ENCODE peak calls at places on chromosome 4, in nine cellular contexts. One of them, this sample, is unnamed.
A peak's percentile ranks its signal among the peaks of the same experiment; 100 is the strongest.

GRCh38 chr4:13542577-13543042 is 1.7 kb downstream of the NKX3-2 start:
- DNase-seq in glutamatergic neuron: no peak
- DNase-seq in A172: no peak
- DNase-seq in kidney epithelial cell: no peak
- DNase-seq in lower leg skin: no peak
- DNase-seq in H9: no peak
- DNase-seq in left kidney: peak; percentile 37
- DNase-seq in tibial nerve: no peak
- DNase-seq in ACHN: no peak
- DNase-seq in this sample: no peak

GRCh38 chr4:153346031-153346430 is 1.5 kb downstream of the MND1 start:
- DNase-seq in glutamatergic neuron: no peak
- DNase-seq in A172: no peak
- DNase-seq in kidney epithelial cell: no peak
- DNase-seq in lower leg skin: no peak
- DNase-seq in H9: no peak
- DNase-seq in left kidney: no peak
- DNase-seq in tibial nerve: no peak
- DNase-seq in ACHN: no peak
- DNase-seq in this sample: no peak

GRCh38 chr4:32140636-32141035 is 1420.5 kb downstream of the PCDH7 start:
- DNase-seq in glutamatergic neuron: no peak
- DNase-seq in A172: peak; percentile 88
- DNase-seq in kidney epithelial cell: peak; percentile 83
- DNase-seq in lower leg skin: no peak
- DNase-seq in H9: no peak
- DNase-seq in left kidney: no peak
- DNase-seq in tibial nerve: no peak
- DNase-seq in ACHN: peak; percentile 9
- DNase-seq in this sample: no peak

GRCh38 chr4:89863533-89863932 is 26.6 kb upstream of the SNCA start:
- DNase-seq in glutamatergic neuron: no peak
- DNase-seq in A172: no peak
- DNase-seq in kidney epithelial cell: no peak
- DNase-seq in lower leg skin: no peak
- DNase-seq in H9: no peak
- DNase-seq in left kidney: no peak
- DNase-seq in tibial nerve: no peak
- DNase-seq in ACHN: no peak
- DNase-seq in this sample: no peak

GRCh38 chr4:56906534-56906933 is 1.2 kb upstream of the REST start:
- DNase-seq in glutamatergic neuron: no peak
- DNase-seq in A172: no peak
- DNase-seq in kidney epithelial cell: no peak
- DNase-seq in lower leg skin: no peak
- DNase-seq in H9: no peak
- DNase-seq in left kidney: no peak
- DNase-seq in tibial nerve: no peak
- DNase-seq in ACHN: no peak
- DNase-seq in this sample: no peak

GRCh38 chr4:102180080-102180479 is 165.2 kb downstream of the SLC39A8 start:
- DNase-seq in glutamatergic neuron: no peak
- DNase-seq in A172: no peak
- DNase-seq in kidney epithelial cell: no peak
- DNase-seq in lower leg skin: no peak
- DNase-seq in H9: no peak
- DNase-seq in left kidney: peak; percentile 29
- DNase-seq in tibial nerve: no peak
- DNase-seq in ACHN: no peak
- DNase-seq in this sample: no peak

GRCh38 chr4:72418458-72418857 is 150.6 kb downstream of the ADAMTS3 start:
- DNase-seq in glutamatergic neuron: no peak
- DNase-seq in A172: peak; percentile 54
- DNase-seq in kidney epithelial cell: no peak
- DNase-seq in lower leg skin: no peak
- DNase-seq in H9: no peak
- DNase-seq in left kidney: peak; percentile 38
- DNase-seq in tibial nerve: no peak
- DNase-seq in ACHN: peak; percentile 28
- DNase-seq in this sample: no peak

GRCh38 chr4:123102897-123103489 is 180.6 kb upstream of the NUDT6 start:
- DNase-seq in glutamatergic neuron: no peak
- DNase-seq in A172: peak; percentile 30
- DNase-seq in kidney epithelial cell: no peak
- DNase-seq in lower leg skin: no peak
- DNase-seq in H9: no peak
- DNase-seq in left kidney: peak; percentile 70
- DNase-seq in tibial nerve: no peak
- DNase-seq in ACHN: peak; percentile 39
- DNase-seq in this sample: no peak

GRCh38 chr4:150579591-150580234 is 2.2 kb upstream of the MAB21L2 start:
- DNase-seq in glutamatergic neuron: peak; percentile 57
- DNase-seq in A172: no peak
- DNase-seq in kidney epithelial cell: no peak
- DNase-seq in lower leg skin: no peak
- DNase-seq in H9: peak; percentile 50
- DNase-seq in left kidney: peak; percentile 75
- DNase-seq in tibial nerve: no peak
- DNase-seq in ACHN: peak; percentile 58
- DNase-seq in this sample: no peak

GRCh38 chr4:6910340-6910959 is 824 bp downstream of the TBC1D14 start:
- DNase-seq in glutamatergic neuron: peak; percentile 27
- DNase-seq in A172: no peak
- DNase-seq in kidney epithelial cell: no peak
- DNase-seq in lower leg skin: no peak
- DNase-seq in H9: no peak
- DNase-seq in left kidney: peak; percentile 75
- DNase-seq in tibial nerve: no peak
- DNase-seq in ACHN: peak; percentile 37
- DNase-seq in this sample: no peak

GRCh38 chr4:95549246-95550138 is 719 bp upstream of the UNC5C start:
- DNase-seq in glutamatergic neuron: peak; percentile 76
- DNase-seq in A172: peak; percentile 55
- DNase-seq in kidney epithelial cell: no peak
- DNase-seq in lower leg skin: no peak
- DNase-seq in H9: peak; percentile 65
- DNase-seq in left kidney: peak; percentile 84
- DNase-seq in tibial nerve: peak; percentile 18
- DNase-seq in ACHN: peak; percentile 3
- DNase-seq in this sample: peak; percentile 49

GRCh38 chr4:41701961-41702360 is 46.6 kb downstream of the PHOX2B start:
- DNase-seq in glutamatergic neuron: no peak
- DNase-seq in A172: no peak
- DNase-seq in kidney epithelial cell: no peak
- DNase-seq in lower leg skin: no peak
- DNase-seq in H9: no peak
- DNase-seq in left kidney: no peak
- DNase-seq in tibial nerve: no peak
- DNase-seq in ACHN: no peak
- DNase-seq in this sample: no peak

GRCh38 chr4:186729856-186730255 is 6.2 kb upstream of the FAT1 start:
- DNase-seq in glutamatergic neuron: no peak
- DNase-seq in A172: no peak
- DNase-seq in kidney epithelial cell: no peak
- DNase-seq in lower leg skin: no peak
- DNase-seq in H9: no peak
- DNase-seq in left kidney: no peak
- DNase-seq in tibial nerve: no peak
- DNase-seq in ACHN: no peak
- DNase-seq in this sample: no peak

GRCh38 chr4:74451214-74451661 is 6.3 kb downstream of the AREG start:
- DNase-seq in glutamatergic neuron: no peak
- DNase-seq in A172: peak; percentile 76
- DNase-seq in kidney epithelial cell: no peak
- DNase-seq in lower leg skin: no peak
- DNase-seq in H9: no peak
- DNase-seq in left kidney: no peak
- DNase-seq in tibial nerve: no peak
- DNase-seq in ACHN: peak; percentile 54
- DNase-seq in this sample: no peak

GRCh38 chr4:25030283-25031076 is at the start of gene LGI2:
- DNase-seq in glutamatergic neuron: peak; percentile 73
- DNase-seq in A172: no peak
- DNase-seq in kidney epithelial cell: no peak
- DNase-seq in lower leg skin: no peak
- DNase-seq in H9: peak; percentile 38
- DNase-seq in left kidney: peak; percentile 82
- DNase-seq in tibial nerve: peak; percentile 30
- DNase-seq in ACHN: peak; percentile 9
- DNase-seq in this sample: no peak

GRCh38 chr4:26176621-26177121 is 144.1 kb upstream of the RBPJ start:
- DNase-seq in glutamatergic neuron: no peak
- DNase-seq in A172: no peak
- DNase-seq in kidney epithelial cell: no peak
- DNase-seq in lower leg skin: no peak
- DNase-seq in H9: no peak
- DNase-seq in left kidney: no peak
- DNase-seq in tibial nerve: no peak
- DNase-seq in ACHN: no peak
- DNase-seq in this sample: no peak

GRCh38 chr4:88533937-88534750 is 10.6 kb upstream of the PYURF start:
- DNase-seq in glutamatergic neuron: no peak
- DNase-seq in A172: peak; percentile 77
- DNase-seq in kidney epithelial cell: peak; percentile 35
- DNase-seq in lower leg skin: no peak
- DNase-seq in H9: no peak
- DNase-seq in left kidney: no peak
- DNase-seq in tibial nerve: no peak
- DNase-seq in ACHN: no peak
- DNase-seq in this sample: no peak

GRCh38 chr4:142741995-142742394 is 104.1 kb downstream of the INPP4B start:
- DNase-seq in glutamatergic neuron: no peak
- DNase-seq in A172: no peak
- DNase-seq in kidney epithelial cell: no peak
- DNase-seq in lower leg skin: no peak
- DNase-seq in H9: no peak
- DNase-seq in left kidney: no peak
- DNase-seq in tibial nerve: no peak
- DNase-seq in ACHN: no peak
- DNase-seq in this sample: no peak

GRCh38 chr4:125739760-125740159 is 425.0 kb downstream of the FAT4 start:
- DNase-seq in glutamatergic neuron: no peak
- DNase-seq in A172: no peak
- DNase-seq in kidney epithelial cell: no peak
- DNase-seq in lower leg skin: no peak
- DNase-seq in H9: no peak
- DNase-seq in left kidney: peak; percentile 62
- DNase-seq in tibial nerve: no peak
- DNase-seq in ACHN: no peak
- DNase-seq in this sample: no peak

GRCh38 chr4:87853108-87853507 is 20.3 kb downstream of the MEPE start:
- DNase-seq in glutamatergic neuron: no peak
- DNase-seq in A172: peak; percentile 51
- DNase-seq in kidney epithelial cell: no peak
- DNase-seq in lower leg skin: no peak
- DNase-seq in H9: no peak
- DNase-seq in left kidney: peak; percentile 71
- DNase-seq in tibial nerve: no peak
- DNase-seq in ACHN: peak; percentile 65
- DNase-seq in this sample: no peak

GRCh38 chr4:106650701-106651100 is 282.1 kb upstream of the GIMD1 start:
- DNase-seq in glutamatergic neuron: no peak
- DNase-seq in A172: no peak
- DNase-seq in kidney epithelial cell: no peak
- DNase-seq in lower leg skin: no peak
- DNase-seq in H9: no peak
- DNase-seq in left kidney: no peak
- DNase-seq in tibial nerve: no peak
- DNase-seq in ACHN: no peak
- DNase-seq in this sample: no peak

GRCh38 chr4:107261241-107261874 is 225.2 kb upstream of the DKK2 start:
- DNase-seq in glutamatergic neuron: no peak
- DNase-seq in A172: peak; percentile 10
- DNase-seq in kidney epithelial cell: no peak
- DNase-seq in lower leg skin: no peak
- DNase-seq in H9: no peak
- DNase-seq in left kidney: no peak
- DNase-seq in tibial nerve: no peak
- DNase-seq in ACHN: no peak
- DNase-seq in this sample: no peak

GRCh38 chr4:1579834-1580686 is 104.1 kb downstream of the FAM53A start:
- DNase-seq in glutamatergic neuron: peak; percentile 84
- DNase-seq in A172: peak; percentile 72
- DNase-seq in kidney epithelial cell: no peak
- DNase-seq in lower leg skin: peak; percentile 90
- DNase-seq in H9: peak; percentile 97
- DNase-seq in left kidney: peak; percentile 55
- DNase-seq in tibial nerve: peak; percentile 83
- DNase-seq in ACHN: peak; percentile 84
- DNase-seq in this sample: peak; percentile 90

GRCh38 chr4:94127707-94128328 is 79.8 kb upstream of the SMARCAD1 start:
- DNase-seq in glutamatergic neuron: no peak
- DNase-seq in A172: peak; percentile 19
- DNase-seq in kidney epithelial cell: no peak
- DNase-seq in lower leg skin: no peak
- DNase-seq in H9: no peak
- DNase-seq in left kidney: peak; percentile 69
- DNase-seq in tibial nerve: no peak
- DNase-seq in ACHN: peak; percentile 31
- DNase-seq in this sample: peak; percentile 36

GRCh38 chr4:56038763-56039162 is 90.0 kb downstream of the CEP135 start:
- DNase-seq in glutamatergic neuron: no peak
- DNase-seq in A172: no peak
- DNase-seq in kidney epithelial cell: no peak
- DNase-seq in lower leg skin: peak; percentile 14
- DNase-seq in H9: no peak
- DNase-seq in left kidney: peak; percentile 8
- DNase-seq in tibial nerve: no peak
- DNase-seq in ACHN: no peak
- DNase-seq in this sample: no peak

GRCh38 chr4:187617117-187617516 is 378.5 kb upstream of the ZFP42 start:
- DNase-seq in glutamatergic neuron: no peak
- DNase-seq in A172: no peak
- DNase-seq in kidney epithelial cell: no peak
- DNase-seq in lower leg skin: no peak
- DNase-seq in H9: no peak
- DNase-seq in left kidney: no peak
- DNase-seq in tibial nerve: no peak
- DNase-seq in ACHN: no peak
- DNase-seq in this sample: no peak

GRCh38 chr4:10656988-10657387 is 27.6 kb downstream of the CLNK start:
- DNase-seq in glutamatergic neuron: no peak
- DNase-seq in A172: no peak
- DNase-seq in kidney epithelial cell: peak; percentile 26
- DNase-seq in lower leg skin: no peak
- DNase-seq in H9: no peak
- DNase-seq in left kidney: peak; percentile 59
- DNase-seq in tibial nerve: no peak
- DNase-seq in ACHN: no peak
- DNase-seq in this sample: no peak

GRCh38 chr4:130422255-130422654 is 1326.3 kb downstream of the C4orf33 start:
- DNase-seq in glutamatergic neuron: no peak
- DNase-seq in A172: no peak
- DNase-seq in kidney epithelial cell: no peak
- DNase-seq in lower leg skin: no peak
- DNase-seq in H9: no peak
- DNase-seq in left kidney: no peak
- DNase-seq in tibial nerve: no peak
- DNase-seq in ACHN: no peak
- DNase-seq in this sample: no peak

GRCh38 chr4:184409911-184410692 is 64.2 kb downstream of the IRF2 start:
- DNase-seq in glutamatergic neuron: no peak
- DNase-seq in A172: no peak
- DNase-seq in kidney epithelial cell: no peak
- DNase-seq in lower leg skin: no peak
- DNase-seq in H9: no peak
- DNase-seq in left kidney: no peak
- DNase-seq in tibial nerve: no peak
- DNase-seq in ACHN: no peak
- DNase-seq in this sample: peak; percentile 74

GRCh38 chr4:136687118-136687517 is 845.2 kb downstream of the PCDH18 start:
- DNase-seq in glutamatergic neuron: no peak
- DNase-seq in A172: no peak
- DNase-seq in kidney epithelial cell: no peak
- DNase-seq in lower leg skin: no peak
- DNase-seq in H9: peak; percentile 44
- DNase-seq in left kidney: no peak
- DNase-seq in tibial nerve: no peak
- DNase-seq in ACHN: no peak
- DNase-seq in this sample: no peak

GRCh38 chr4:145861331-145862318 is 77.0 kb downstream of the ZNF827 start:
- DNase-seq in glutamatergic neuron: no peak
- DNase-seq in A172: no peak
- DNase-seq in kidney epithelial cell: no peak
- DNase-seq in lower leg skin: no peak
- DNase-seq in H9: peak; percentile 36
- DNase-seq in left kidney: no peak
- DNase-seq in tibial nerve: no peak
- DNase-seq in ACHN: no peak
- DNase-seq in this sample: no peak